ENCODE peak calls at places on chromosomes 3 and 15, in nine cellular contexts. A is Calu3; G is GM03348; C is activated CD8-positive, alpha-beta memory T cell treated with anti-CD3 and anti-CD28 coated beads for 24 hours; P is naive thymus-derived CD8-positive, alpha-beta T cell; H is choroid plexus epithelial cell; Y is GM20000; S is amniotic epithelial cell; B is dermis blood vessel endothelial cell. U is an unnamed sample.

GRCh38 chr3:98982336-98982735 is 80.8 kb upstream of the DCBLD2 start:
- DNase-seq in B (no peak), A (no peak), H (peak), P (no peak), C (no peak), S (no peak), G (no peak), Y (no peak), U (no peak)

GRCh38 chr3:65953301-65953812 is 85.4 kb downstream of the MAGI1 start:
- DNase-seq in H (no peak), G (no peak), P (no peak), S (peak), B (peak), C (no peak), A (peak), Y (no peak), U (no peak)

GRCh38 chr15:44207643-44208042 is 12.6 kb upstream of the FRMD5 start:
- DNase-seq in B (peak), A (no peak), C (no peak), Y (no peak), G (peak), H (peak), S (peak), P (no peak), U (peak)

GRCh38 chr15:67542462-67543347 is at the start of gene MAP2K5:
- DNase-seq in H (peak), P (peak), G (peak), S (peak), Y (peak), C (peak), B (peak), A (peak), U (peak)

GRCh38 chr3:159032311-159032710 is 230.5 kb downstream of the MFSD1 start:
- DNase-seq in P (no peak), Y (no peak), A (no peak), B (no peak), H (no peak), G (no peak), C (no peak), S (no peak), U (no peak)

GRCh38 chr3:115652738-115653137 is 29.4 kb downstream of the GAP43 start:
- DNase-seq in P (no peak), G (no peak), C (no peak), A (no peak), Y (no peak), B (no peak), S (no peak), H (no peak), U (no peak)

GRCh38 chr3:36918050-36918449 is 26.8 kb downstream of the TRANK1 start:
- DNase-seq in H (no peak), C (no peak), P (no peak), S (no peak), B (no peak), Y (no peak), A (no peak), G (no peak), U (no peak)

GRCh38 chr15:31156808-31157207 is 55.3 kb upstream of the TRPM1 start:
- DNase-seq in A (no peak), H (no peak), C (no peak), Y (no peak), P (no peak), B (no peak), S (no peak), G (no peak), U (no peak)

GRCh38 chr3:107428051-107428858 is 51.0 kb downstream of the CCDC54 start:
- DNase-seq in P (no peak), H (no peak), S (no peak), Y (no peak), A (no peak), B (no peak), C (no peak), G (no peak), U (no peak)